ENCODE peak calls at places on chromosomes 1 and 21, in eight cellular contexts. K is mesothelial cell of epicardium; P is cardiac muscle cell; R is OCI-LY7; E is activated CD4-positive, alpha-beta T cell treated with anti-CD3 and anti-CD28 coated beads, Interleukin-2, amount 50 U/mL, for 4 hours; C is WTC11; J is H7; Z is activated T-helper 9 cell treated with anti-CD3 and anti-CD28 coated beads, Interleukin-2, amount 50 U/mL, for 16 hours. V is an unnamed sample.

GRCh38 chr1:97137862-97138514 is 416.4 kb downstream of the PTBP2 start:
- DNase-seq in K (no peak), P (peak; percentile 76), R (peak; percentile 55), E (no peak), C (no peak), J (peak; percentile 2), Z (no peak), V (peak; percentile 39)

GRCh38 chr1:2194319-2194897 is at the start of gene FAAP20:
- DNase-seq in K (no peak), P (peak; percentile 82), R (peak; percentile 82), E (no peak), C (peak; percentile 60), J (peak; percentile 97), Z (peak; percentile 63), V (no peak)

GRCh38 chr1:32619701-32620485 is 30.5 kb downstream of the ZBTB8OS start:
- DNase-seq in K (no peak), P (peak; percentile 5), R (peak; percentile 17), E (no peak), C (no peak), J (no peak), Z (no peak), V (no peak)

GRCh38 chr1:6523566-6523965 is 30.7 kb downstream of the NOL9 start:
- DNase-seq in K (no peak), P (peak; percentile 69), R (peak; percentile 34), E (no peak), C (peak; percentile 60), J (peak; percentile 89), Z (no peak), V (no peak)

GRCh38 chr1:54945393-54945936 is 35.0 kb upstream of the TMEM61 start:
- DNase-seq in K (no peak), P (no peak), R (no peak), E (no peak), C (no peak), J (no peak), Z (no peak), V (no peak)

GRCh38 chr21:46063227-46063626 is 34.7 kb upstream of the COL6A2 start:
- DNase-seq in K (no peak), P (no peak), R (peak; percentile 3), E (no peak), C (no peak), J (peak; percentile 15), Z (no peak), V (no peak)

GRCh38 chr1:203954788-203955552 is 93.6 kb downstream of the SNRPE start:
- DNase-seq in K (no peak), P (no peak), R (peak; percentile 78), E (no peak), C (no peak), J (no peak), Z (no peak), V (no peak)

GRCh38 chr21:26709090-26709489 is 136.0 kb upstream of the CYYR1 start:
- DNase-seq in K (no peak), P (no peak), R (no peak), E (no peak), C (no peak), J (no peak), Z (no peak), V (no peak)

GRCh38 chr1:45335732-45336365 is 4.1 kb upstream of the TOE1 start:
- DNase-seq in K (no peak), P (no peak), R (no peak), E (no peak), C (no peak), J (peak; percentile 7), Z (no peak), V (no peak)

GRCh38 chr1:176858421-176858916 is 306.0 kb downstream of the ASTN1 start:
- DNase-seq in K (no peak), P (no peak), R (no peak), E (no peak), C (no peak), J (no peak), Z (no peak), V (no peak)

GRCh38 chr1:72296481-72296880 is 14.1 kb upstream of the NEGR1 start:
- DNase-seq in K (no peak), P (no peak), R (no peak), E (no peak), C (no peak), J (no peak), Z (no peak), V (no peak)

GRCh38 chr1:159911668-159912067 is 11.7 kb upstream of the CFAP45 start:
- DNase-seq in K (no peak), P (no peak), R (no peak), E (no peak), C (no peak), J (no peak), Z (no peak), V (no peak)

GRCh38 chr1:222976453-222976852 is 161.6 kb downstream of the DISP1 start:
- DNase-seq in K (no peak), P (no peak), R (no peak), E (no peak), C (no peak), J (no peak), Z (no peak), V (no peak)

GRCh38 chr1:119958223-119958622 is 61.9 kb upstream of the ADAM30 start:
- DNase-seq in K (no peak), P (no peak), R (no peak), E (no peak), C (no peak), J (no peak), Z (no peak), V (no peak)

GRCh38 chr1:211928222-211928856 is 97.8 kb upstream of the LPGAT1 start:
- DNase-seq in K (no peak), P (no peak), R (no peak), E (no peak), C (no peak), J (peak; percentile 68), Z (no peak), V (no peak)

GRCh38 chr1:75472971-75473603 is 137.8 kb downstream of the SLC44A5 start:
- DNase-seq in K (no peak), P (no peak), R (no peak), E (no peak), C (no peak), J (no peak), Z (no peak), V (no peak)

GRCh38 chr1:55286851-55287602 is 71.9 kb upstream of the USP24 start:
- DNase-seq in K (no peak), P (no peak), R (no peak), E (no peak), C (no peak), J (no peak), Z (no peak), V (no peak)

GRCh38 chr1:1858382-1859086 is 32.4 kb downstream of the GNB1 start:
- DNase-seq in K (peak; percentile 40), P (peak; percentile 38), R (no peak), E (peak; percentile 10), C (peak; percentile 28), J (peak; percentile 74), Z (no peak), V (no peak)

GRCh38 chr1:46991083-46991923 is 32.2 kb upstream of the CYP4X1 start:
- DNase-seq in K (no peak), P (peak; percentile 10), R (peak; percentile 4), E (no peak), C (no peak), J (no peak), Z (no peak), V (no peak)

V was measured in GM12864.